ENCODE peak calls at places on chromosomes 2 and 18, in four cellular contexts. H is stomach, I is adrenal gland, J is Peyer's patch. R is an unnamed sample.

GRCh38 chr2:113342650-113343049 is 63.9 kb upstream of the PAX8 start:
- DNase-seq in I (no peak), H (no peak), J (peak), R (no peak)

GRCh38 chr2:231176061-231176460 is 22.4 kb upstream of the ARMC9 start:
- DNase-seq in I (peak), H (no peak), J (no peak), R (no peak)

GRCh38 chr2:164839914-164840457 is 1.6 kb downstream of the COBLL1 start:
- DNase-seq in I (no peak), H (no peak), J (no peak), R (no peak)

GRCh38 chr18:80245781-80246655 is 1.3 kb downstream of the PARD6G start:
- DNase-seq in J (no peak), I (no peak), H (no peak), R (peak)

GRCh38 chr2:81078631-81079030 is 774.1 kb upstream of the LRRTM1 start:
- DNase-seq in I (no peak), J (no peak), H (no peak), R (no peak)

GRCh38 chr2:188291617-188292445 is at the start of gene GULP1:
- DNase-seq in H (peak), I (peak), J (peak), R (peak)

GRCh38 chr2:4588606-4589005 is 885.2 kb downstream of the DCDC2C start:
- DNase-seq in J (no peak), I (no peak), H (no peak), R (no peak)

GRCh38 chr2:223674998-223675609 is 72.9 kb upstream of the SCG2 start:
- DNase-seq in H (no peak), I (peak), J (no peak), R (no peak)

GRCh38 chr2:157853211-157853610 is 22.9 kb downstream of the ACVR1 start:
- DNase-seq in I (no peak), H (no peak), J (no peak), R (no peak)

GRCh38 chr2:128834203-128834602 is 515.5 kb upstream of the HS6ST1 start:
- DNase-seq in J (no peak), H (no peak), I (no peak), R (no peak)

GRCh38 chr18:56269958-56270357 is 368.4 kb downstream of the TXNL1 start:
- DNase-seq in J (no peak), H (no peak), I (no peak), R (no peak)

GRCh38 chr2:31129835-31130561 is 8.2 kb downstream of the GALNT14 start:
- DNase-seq in I (no peak), J (no peak), H (no peak), R (no peak)

GRCh38 chr18:27652480-27653121 is 467.5 kb upstream of the CHST9 start:
- DNase-seq in H (no peak), J (no peak), I (no peak), R (no peak)

GRCh38 chr2:200905618-200906296 is 16.6 kb downstream of the NIF3L1 start:
- DNase-seq in I (peak), J (peak), H (peak), R (peak)

GRCh38 chr2:170711196-170711773 is 3.9 kb upstream of the SP5 start:
- DNase-seq in H (no peak), J (no peak), I (no peak), R (no peak)

GRCh38 chr2:171042253-171042969 is 113.4 kb downstream of the GORASP2 start:
- DNase-seq in J (no peak), H (no peak), I (no peak), R (no peak)

GRCh38 chr2:221347471-221347870 is 224.6 kb downstream of the EPHA4 start:
- DNase-seq in I (no peak), J (no peak), H (no peak), R (no peak)

GRCh38 chr2:70850905-70851304 is 15.3 kb upstream of the CD207 start:
- DNase-seq in I (no peak), H (no peak), J (no peak), R (no peak)

GRCh38 chr2:80028051-80028450 is 276.5 kb downstream of the LRRTM1 start:
- DNase-seq in I (no peak), H (no peak), J (no peak), R (no peak)

GRCh38 chr2:239500915-239501630 is 100.3 kb upstream of the HDAC4 start:
- DNase-seq in I (no peak), J (no peak), H (no peak), R (no peak)

GRCh38 chr2:164479460-164479859 is 141.8 kb downstream of the GRB14 start:
- DNase-seq in J (no peak), I (no peak), H (no peak), R (no peak)

GRCh38 chr2:36707050-36707449 is 10.5 kb downstream of the VIT start:
- DNase-seq in H (no peak), J (no peak), I (no peak), R (no peak)

GRCh38 chr18:22999212-22999611 is 66.1 kb downstream of the RBBP8 start:
- DNase-seq in I (no peak), J (no peak), H (no peak), R (no peak)

GRCh38 chr2:72859831-72860262 is 27.4 kb upstream of the SPR start:
- DNase-seq in I (peak), J (peak), H (peak), R (peak)

GRCh38 chr2:233832869-233833812 is 21.2 kb downstream of the HJURP start:
- DNase-seq in J (peak), H (peak), I (no peak), R (no peak)

GRCh38 chr2:102070058-102070642 is 72.4 kb upstream of the IL1R1 start:
- DNase-seq in H (peak), I (peak), J (peak), R (peak)

GRCh38 chr2:26720322-26721166 is 28.0 kb downstream of the KCNK3 start:
- DNase-seq in H (peak), I (peak), J (peak), R (peak)

GRCh38 chr2:233026211-233026813 is 6.2 kb upstream of the NEU2 start:
- DNase-seq in I (no peak), J (no peak), H (no peak), R (no peak)

GRCh38 chr2:16114836-16115235 is 174.5 kb downstream of the MYCN start:
- DNase-seq in I (no peak), H (peak), J (peak), R (no peak)

GRCh38 chr2:191645807-191646611 is 31.9 kb upstream of the NABP1 start:
- DNase-seq in J (no peak), H (no peak), I (no peak), R (no peak)

GRCh38 chr2:145431181-145431951 is 911.4 kb upstream of the ZEB2 start:
- DNase-seq in J (no peak), I (no peak), H (no peak), R (no peak)

GRCh38 chr2:175579646-175580045 is 398.1 kb upstream of the ATP5MC3 start:
- DNase-seq in J (no peak), I (no peak), H (no peak), R (no peak)

GRCh38 chr2:231891514-231891905 is 34.7 kb downstream of the NPPC start:
- DNase-seq in J (peak), I (no peak), H (no peak), R (peak)

GRCh38 chr2:205670292-205670691 is 12.0 kb upstream of the NRP2 start:
- DNase-seq in J (no peak), I (no peak), H (no peak), R (no peak)

GRCh38 chr2:111042772-111043771 is 77.6 kb upstream of the BCL2L11 start:
- DNase-seq in J (peak), H (no peak), I (no peak), R (no peak)

GRCh38 chr18:65752625-65753325 is 2.0 kb downstream of the CDH7 start:
- DNase-seq in J (no peak), I (no peak), H (no peak), R (no peak)

GRCh38 chr2:188114014-188114413 is 177.7 kb upstream of the GULP1 start:
- DNase-seq in J (no peak), I (no peak), H (no peak), R (no peak)

DNA sequence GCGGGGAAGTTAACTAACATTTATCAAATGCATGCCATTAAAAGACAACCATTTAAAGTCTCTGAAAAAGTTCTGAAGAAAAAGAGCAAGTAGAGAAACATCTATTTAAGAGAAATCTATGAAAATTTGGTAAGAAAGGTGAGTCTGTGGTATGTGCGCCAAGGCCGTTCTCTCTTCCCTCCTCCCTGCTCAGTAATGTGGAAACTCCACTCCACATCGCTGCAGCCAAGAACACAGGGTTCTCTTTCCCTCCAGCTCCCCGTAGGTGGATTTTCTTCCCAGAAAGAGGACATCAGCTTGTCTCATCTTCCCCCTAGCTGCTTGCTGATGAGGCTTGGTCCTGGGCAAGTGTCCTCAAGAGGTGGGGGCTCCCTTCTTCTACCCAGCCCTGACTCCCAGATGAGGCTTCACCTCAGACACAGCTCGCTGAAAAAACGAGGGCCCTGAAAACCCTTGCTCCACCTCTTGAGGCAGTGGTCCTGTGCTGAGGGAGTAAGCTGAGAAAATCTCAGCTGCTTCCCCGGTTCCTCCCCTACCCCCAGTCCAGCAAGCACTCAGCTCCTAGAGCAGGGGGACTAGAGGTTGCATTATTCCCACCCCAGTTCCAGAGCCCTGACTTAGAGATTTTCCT is 45.8 kb upstream of the PTPRM start:
- DNase-seq in I (no peak), J (no peak), H (no peak), R (no peak)
- TF ChIP-seq POLR2A in I (no peak), J (no peak), H (no peak), R (no peak)

GRCh38 chr2:127652786-127653357 is 6.9 kb downstream of the GPR17 start:
- DNase-seq in J (no peak), I (no peak), H (no peak), R (no peak)
- H3K4me3 ChIP-seq in J (no peak), I (no peak), H (no peak), R (no peak)

GRCh38 chr2:348517-348916 is 60.6 kb upstream of the ALKAL2 start:
- DNase-seq in H (no peak), I (no peak), J (no peak), R (no peak)

GRCh38 chr2:341912-342311 is 54.0 kb upstream of the ALKAL2 start:
- DNase-seq in J (no peak), H (no peak), I (no peak), R (no peak)

GRCh38 chr2:341017-341542 is 53.2 kb upstream of the ALKAL2 start:
- DNase-seq in J (no peak), H (no peak), I (no peak), R (no peak)

GRCh38 chr2:344811-345210 is 56.9 kb upstream of the ALKAL2 start:
- DNase-seq in H (no peak), I (no peak), J (no peak), R (no peak)

DNA sequence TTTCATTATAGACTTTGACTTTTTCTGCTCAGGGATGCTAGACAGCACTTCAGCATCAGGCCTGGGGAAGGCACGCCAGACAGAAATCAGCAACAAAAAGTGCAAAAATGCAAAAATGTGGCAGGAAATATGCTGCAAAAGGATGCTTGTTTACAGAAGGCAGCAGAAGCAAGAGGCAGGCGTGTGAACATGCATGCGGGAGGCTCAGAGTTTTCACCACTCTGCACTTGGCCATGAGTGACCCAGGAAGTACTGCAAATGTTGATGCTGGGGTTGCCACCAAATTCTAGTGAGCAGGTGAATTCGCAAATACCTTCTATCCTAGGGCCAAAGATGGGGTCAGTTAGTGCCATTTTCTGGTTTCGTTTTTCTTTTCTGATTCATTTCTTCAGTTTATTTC is 55.5 kb upstream of the ALKAL2 start:
- DNase-seq in J (no peak), I (no peak), H (no peak), R (no peak)
- TF ChIP-seq POLR2A in J (no peak), I (no peak), H (no peak), R (no peak)

GRCh38 chr18:8703781-8704301 is 1.5 kb upstream of the MTCL1 start:
- DNase-seq in I (no peak), H (no peak), J (no peak), R (no peak)
- H3K4me3 ChIP-seq in I (no peak), H (peak), J (no peak), R (peak)

GRCh38 chr2:38386377-38386776 is 9.3 kb upstream of the ATL2 start:
- DNase-seq in I (no peak), H (no peak), J (no peak), R (no peak)
- TF ChIP-seq POLR2A in I (no peak), H (no peak), J (no peak), R (no peak)

GRCh38 chr2:217246108-217246507 is 386.2 kb upstream of the TNP1 start:
- DNase-seq in H (no peak), I (no peak), J (no peak), R (no peak)

GRCh38 chr2:217247511-217247910 is 387.6 kb upstream of the TNP1 start:
- DNase-seq in I (no peak), J (no peak), H (peak), R (no peak)

GRCh38 chr2:217249490-217250451 is 389.9 kb upstream of the TNP1 start:
- DNase-seq in J (no peak), H (no peak), I (peak), R (no peak)

GRCh38 chr2:217249086-217249485 is 389.2 kb upstream of the TNP1 start:
- DNase-seq in H (no peak), J (no peak), I (no peak), R (no peak)

DNA sequence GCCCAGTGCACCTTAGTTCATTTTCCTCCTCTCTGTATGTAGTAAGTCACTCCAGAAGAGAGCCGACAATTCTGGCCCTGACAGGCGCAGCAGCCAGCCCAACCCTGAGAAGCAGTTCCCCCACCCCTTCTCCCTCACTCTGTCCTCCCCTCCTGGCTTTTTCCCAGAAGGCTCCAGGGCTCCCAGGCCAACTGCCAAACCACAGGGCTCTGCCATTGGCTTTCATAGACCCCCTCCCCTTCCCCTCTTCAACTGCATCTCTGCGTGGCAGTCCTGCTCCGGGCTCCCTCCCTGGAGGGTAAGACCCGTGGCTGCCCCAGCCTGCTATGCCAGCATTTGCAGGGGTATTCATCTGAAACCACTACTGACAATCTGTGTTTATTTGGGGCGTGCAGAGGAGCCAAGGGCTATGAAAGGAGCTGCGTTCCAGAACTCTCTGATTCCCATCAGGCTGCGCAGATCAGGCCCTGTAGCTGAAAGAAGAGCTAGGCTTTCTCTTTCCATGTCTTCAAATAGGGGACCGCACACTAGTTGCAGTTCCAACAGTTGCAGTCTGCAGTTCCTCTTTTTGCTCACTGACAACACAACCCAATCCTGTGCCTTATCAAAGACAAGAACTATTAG is 388.6 kb upstream of the TNP1 start:
- DNase-seq in J (no peak), H (peak), I (peak), R (peak)
- H3K4me3 ChIP-seq in J (no peak), H (no peak), I (no peak), R (no peak)

GRCh38 chr2:96136123-96136720 is 2.1 kb downstream of the ASTL start:
- DNase-seq in J (no peak), I (no peak), H (no peak), R (no peak)
- TF ChIP-seq POLR2A in J (no peak), I (no peak), H (no peak), R (no peak)

GRCh38 chr18:36066001-36066400 is 1.4 kb downstream of the RPRD1A start:
- DNase-seq in H (no peak), J (no peak), I (no peak), R (no peak)
- H3K4me3 ChIP-seq in H (peak), J (peak), I (no peak), R (peak)

R was measured in breast epithelium.